ENCODE peak calls at places on chromosomes 6 and 20, in four cellular contexts. E, P, S and K are unnamed samples.

GRCh38 chr6:35202066-35202546 is 11.7 kb upstream of the SCUBE3 start:
- DNase-seq in S (no peak), P (no peak), E (no peak), K (no peak)

GRCh38 chr20:50238081-50238800 is 47.6 kb downstream of the CEBPB start:
- DNase-seq in S (no peak), E (no peak), P (no peak), K (no peak)

GRCh38 chr6:157223021-157223430 is 100.3 kb downstream of the TMEM242 start:
- DNase-seq in P (no peak), E (no peak), S (no peak), K (no peak)

GRCh38 chr6:126721581-126722145 is 381.7 kb downstream of the CENPW start:
- DNase-seq in S (no peak), E (no peak), P (no peak), K (no peak)

GRCh38 chr20:53586640-53587039 is 7.0 kb downstream of the ZNF217 start:
- DNase-seq in E (no peak), P (no peak), S (no peak), K (no peak)

GRCh38 chr20:37234254-37234581 is 27.4 kb downstream of the GHRH start:
- DNase-seq in S (no peak), P (no peak), E (no peak), K (no peak)

GRCh38 chr6:136438445-136438844 is 111.8 kb downstream of the MAP7 start:
- DNase-seq in E (no peak), P (no peak), S (no peak), K (no peak)

GRCh38 chr6:112522600-112522999 is 175.5 kb downstream of the RFPL4B start:
- DNase-seq in S (no peak), E (no peak), P (no peak), K (no peak)

GRCh38 chr6:167467793-167468431 is 143.0 kb downstream of the TTLL2 start:
- DNase-seq in P (no peak), S (no peak), E (no peak), K (no peak)

GRCh38 chr20:44429419-44430269 is 46.0 kb upstream of the TTPAL start:
- DNase-seq in P (no peak), E (no peak), S (no peak), K (no peak)